ENCODE peak calls at places on chromosomes 11 and 22, in five cellular contexts. M is stomach, C is amniotic stem cell, O is IMR-90, S is non-pigmented ciliary epithelial cell. U is an unnamed sample.
A peak's percentile ranks its signal among the peaks of the same experiment; 100 is the strongest.

GRCh38 chr22:46081831-46082210 is 68.5 kb upstream of the PPARA start:
- DNase-seq in C (no peak), S (no peak), O (no peak), M (peak; percentile 38), U (no peak)

GRCh38 chr11:20671856-20672546 is 2.6 kb downstream of the NELL1 start:
- DNase-seq in C (no peak), M (no peak), O (no peak), S (no peak), U (no peak)

GRCh38 chr22:27124336-27125023 is 467.1 kb downstream of the MIAT start:
- DNase-seq in O (no peak), S (no peak), M (no peak), C (no peak), U (no peak)

GRCh38 chr22:25567305-25567704 is 2.8 kb downstream of the GRK3 start:
- DNase-seq in M (no peak), S (no peak), C (no peak), O (no peak), U (no peak)

GRCh38 chr11:102967497-102967896 is 12.0 kb upstream of the MMP13 start:
- DNase-seq in M (no peak), C (no peak), S (no peak), O (no peak), U (no peak)

GRCh38 chr11:34331329-34331728 is 26.5 kb downstream of the ABTB2 start:
- DNase-seq in C (no peak), M (no peak), O (peak; percentile 60), S (no peak), U (no peak)

GRCh38 chr11:11978792-11979486 is 29.5 kb downstream of the DKK3 start:
- DNase-seq in S (no peak), O (peak; percentile 80), M (peak; percentile 64), C (no peak), U (no peak)

GRCh38 chr22:47793304-47794101 is 1031.1 kb downstream of the TBC1D22A start:
- DNase-seq in O (no peak), M (no peak), S (no peak), C (no peak), U (no peak)

GRCh38 chr11:58394195-58394594 is 12.5 kb downstream of the OR5B3 start:
- DNase-seq in S (peak; percentile 58), O (peak; percentile 82), M (no peak), C (no peak), U (no peak)

U was measured in nephron progenitor cell.